ENCODE peak calls at places on chromosomes 11 and 22, in ten cellular contexts. V is nephron progenitor cell; H is NCI-H2107; O is stimulated activated CD8-positive, alpha-beta memory T cell treated with anti-CD3 and anti-CD28 coated beads, Interleukin-15, amount 100 ng/mL, for 24 hours; K is HuH-7.5; X is cardiac muscle cell; W is C1 segment of cervical spinal cord; P is ovary; S is activated B cell treated with CpG ODN at 0.5 μM for 24 hours; Y is heart right ventricle. Z is an unnamed sample.

GRCh38 chr11:8219257-8220021 is 44.2 kb downstream of the LMO1 start:
- DNase-seq in V (peak), H (no peak), O (no peak), K (peak), X (peak), W (no peak), P (peak), S (no peak), Y (no peak), Z (peak)

GRCh38 chr11:70398834-70399680 is 728 bp downstream of the CTTN start:
- DNase-seq in V (peak), H (no peak), O (no peak), K (no peak), X (peak), W (no peak), P (peak), S (no peak), Y (no peak), Z (no peak)

GRCh38 chr22:38203855-38204497 is 2.2 kb downstream of the MAFF start:
- DNase-seq in V (no peak), H (no peak), O (no peak), K (no peak), X (no peak), W (no peak), P (no peak), S (no peak), Y (no peak), Z (peak)

GRCh38 chr11:32071811-32072210 is 19.1 kb upstream of the RCN1 start:
- DNase-seq in V (no peak), H (no peak), O (no peak), K (no peak), X (peak), W (no peak), P (no peak), S (no peak), Y (no peak), Z (peak)

GRCh38 chr11:116413861-116414260 is 358.9 kb downstream of the BUD13 start:
- DNase-seq in V (no peak), H (no peak), O (no peak), K (no peak), X (no peak), W (no peak), P (no peak), S (no peak), Y (no peak), Z (no peak)

GRCh38 chr11:88623536-88623935 is 286.0 kb upstream of the CTSC start:
- DNase-seq in V (no peak), H (no peak), O (no peak), K (no peak), X (no peak), W (no peak), P (no peak), S (no peak), Y (no peak), Z (peak)

GRCh38 chr22:35409783-35410662 is 10.1 kb downstream of the MCM5 start:
- DNase-seq in V (no peak), H (no peak), O (no peak), K (no peak), X (no peak), W (peak), P (no peak), S (peak), Y (peak), Z (no peak)

GRCh38 chr11:864118-864827 is 21.6 kb downstream of the TSPAN4 start:
- DNase-seq in V (no peak), H (no peak), O (no peak), K (no peak), X (no peak), W (no peak), P (no peak), S (no peak), Y (no peak), Z (no peak)

GRCh38 chr22:49913446-49913845 is 4.8 kb downstream of the ALG12 start:
- DNase-seq in V (no peak), H (no peak), O (no peak), K (no peak), X (no peak), W (no peak), P (no peak), S (no peak), Y (no peak), Z (no peak)

GRCh38 chr11:69380921-69381581 is 87.1 kb downstream of the MYEOV start:
- DNase-seq in V (no peak), H (no peak), O (no peak), K (no peak), X (no peak), W (peak), P (peak), S (no peak), Y (no peak), Z (no peak)

GRCh38 chr11:126160345-126161145 is 50.9 kb downstream of the RPUSD4 start:
- DNase-seq in V (no peak), H (no peak), O (no peak), K (no peak), X (no peak), W (no peak), P (no peak), S (no peak), Y (no peak), Z (no peak)

GRCh38 chr11:429391-429790 is 12.4 kb downstream of the ANO9 start:
- DNase-seq in V (peak), H (no peak), O (no peak), K (no peak), X (no peak), W (no peak), P (no peak), S (no peak), Y (no peak), Z (no peak)

GRCh38 chr11:70128435-70128906 is 50.4 kb downstream of the ANO1 start:
- DNase-seq in V (peak), H (no peak), O (no peak), K (no peak), X (no peak), W (no peak), P (no peak), S (no peak), Y (no peak), Z (no peak)

GRCh38 chr22:26648761-26649363 is 8.5 kb upstream of the MIAT start:
- DNase-seq in V (no peak), H (no peak), O (no peak), K (no peak), X (no peak), W (no peak), P (no peak), S (no peak), Y (no peak), Z (no peak)

GRCh38 chr22:20155330-20156041 is 4.6 kb upstream of the CCDC188 start:
- DNase-seq in V (no peak), H (no peak), O (no peak), K (no peak), X (no peak), W (peak), P (no peak), S (no peak), Y (peak), Z (peak)

GRCh38 chr11:60970369-60970774 is 1.1 kb upstream of the CD6 start:
- DNase-seq in V (peak), H (peak), O (peak), K (peak), X (peak), W (no peak), P (peak), S (peak), Y (peak), Z (peak)

GRCh38 chr11:134119094-134119493 is 50.2 kb downstream of the JAM3 start:
- DNase-seq in V (no peak), H (no peak), O (no peak), K (no peak), X (no peak), W (no peak), P (no peak), S (no peak), Y (no peak), Z (peak)